ENCODE peak calls at places on chromosomes 2 and 18, in four cellular contexts. D is fibroblast of lung, B is astrocyte, P is MM.1S. U is an unnamed sample.

GRCh38 chr18:76721207-76721996 is 101.0 kb upstream of the ZNF236 start:
- DNase-seq in D (no peak), B (no peak), P (no peak), U (no peak)

GRCh38 chr2:211479496-211480150 is 923.2 kb downstream of the CPS1 start:
- DNase-seq in P (no peak), B (no peak), D (no peak), U (no peak)

GRCh38 chr2:68319397-68320117 is at the start of gene CNRIP1:
- DNase-seq in B (peak), D (peak), P (no peak), U (peak)

GRCh38 chr2:127829845-127830246 is 18.9 kb upstream of the WDR33 start:
- DNase-seq in B (peak), D (peak), P (peak), U (no peak)

GRCh38 chr2:234241656-234242445 is 191.3 kb downstream of the SPP2 start:
- DNase-seq in D (peak), B (peak), P (no peak), U (peak)

GRCh38 chr2:119337749-119338148 is 28.9 kb downstream of the C2orf76 start:
- DNase-seq in D (no peak), B (no peak), P (no peak), U (no peak)

GRCh38 chr2:151922845-151923666 is 94.8 kb upstream of the ARL5A start:
- DNase-seq in D (no peak), B (no peak), P (no peak), U (no peak)

GRCh38 chr2:60961457-60961856 is 56.1 kb upstream of the PEX13 start:
- DNase-seq in D (peak), B (peak), P (no peak), U (no peak)

GRCh38 chr2:240247868-240248820 is 107.7 kb upstream of the OTOS start:
- DNase-seq in B (no peak), D (no peak), P (no peak), U (no peak)

GRCh38 chr18:50099725-50100414 is 95.1 kb downstream of the MYO5B start:
- DNase-seq in D (peak), P (peak), B (peak), U (no peak)

GRCh38 chr2:118609138-118609537 is 238.3 kb downstream of the EN1 start:
- DNase-seq in P (no peak), D (no peak), B (no peak), U (no peak)

GRCh38 chr2:6545795-6546194 is 319.9 kb downstream of the CMPK2 start:
- DNase-seq in B (no peak), P (no peak), D (no peak), U (no peak)

GRCh38 chr2:146523218-146523617 is 1321.6 kb upstream of the ACVR2A start:
- DNase-seq in B (no peak), P (peak), D (peak), U (peak)

GRCh38 chr2:56314809-56315208 is 131.0 kb downstream of the CCDC85A start:
- DNase-seq in B (no peak), D (no peak), P (no peak), U (no peak)

GRCh38 chr18:41967680-41968079 is 12.6 kb downstream of the PIK3C3 start:
- DNase-seq in P (no peak), B (no peak), D (no peak), U (no peak)

GRCh38 chr18:6255121-6255742 is 159.5 kb downstream of the L3MBTL4 start:
- DNase-seq in P (no peak), D (peak), B (no peak), U (no peak)

GRCh38 chr2:72004976-72005375 is 142.7 kb downstream of the CYP26B1 start:
- DNase-seq in P (no peak), D (no peak), B (no peak), U (no peak)

GRCh38 chr18:60266558-60266957 is 106.0 kb downstream of the MC4R start:
- DNase-seq in P (no peak), B (peak), D (peak), U (no peak)

GRCh38 chr2:220335591-220335915 is 708.1 kb downstream of the SLC4A3 start:
- DNase-seq in B (no peak), P (no peak), D (no peak), U (peak)

GRCh38 chr2:173511942-173512341 is 157.3 kb downstream of the CDCA7 start:
- DNase-seq in B (peak), P (peak), D (peak), U (no peak)

GRCh38 chr2:238106339-238106697 is 6.2 kb downstream of the ESPNL start:
- DNase-seq in P (no peak), D (no peak), B (no peak), U (no peak)

GRCh38 chr2:152384992-152385391 is 50.0 kb downstream of the FMNL2 start:
- DNase-seq in P (no peak), B (no peak), D (no peak), U (no peak)

GRCh38 chr18:59305295-59305694 is 13.2 kb downstream of the CPLX4 start:
- DNase-seq in P (no peak), B (no peak), D (no peak), U (no peak)

GRCh38 chr2:152426801-152427200 is 91.8 kb downstream of the FMNL2 start:
- DNase-seq in B (no peak), P (no peak), D (peak), U (no peak)

DNA sequence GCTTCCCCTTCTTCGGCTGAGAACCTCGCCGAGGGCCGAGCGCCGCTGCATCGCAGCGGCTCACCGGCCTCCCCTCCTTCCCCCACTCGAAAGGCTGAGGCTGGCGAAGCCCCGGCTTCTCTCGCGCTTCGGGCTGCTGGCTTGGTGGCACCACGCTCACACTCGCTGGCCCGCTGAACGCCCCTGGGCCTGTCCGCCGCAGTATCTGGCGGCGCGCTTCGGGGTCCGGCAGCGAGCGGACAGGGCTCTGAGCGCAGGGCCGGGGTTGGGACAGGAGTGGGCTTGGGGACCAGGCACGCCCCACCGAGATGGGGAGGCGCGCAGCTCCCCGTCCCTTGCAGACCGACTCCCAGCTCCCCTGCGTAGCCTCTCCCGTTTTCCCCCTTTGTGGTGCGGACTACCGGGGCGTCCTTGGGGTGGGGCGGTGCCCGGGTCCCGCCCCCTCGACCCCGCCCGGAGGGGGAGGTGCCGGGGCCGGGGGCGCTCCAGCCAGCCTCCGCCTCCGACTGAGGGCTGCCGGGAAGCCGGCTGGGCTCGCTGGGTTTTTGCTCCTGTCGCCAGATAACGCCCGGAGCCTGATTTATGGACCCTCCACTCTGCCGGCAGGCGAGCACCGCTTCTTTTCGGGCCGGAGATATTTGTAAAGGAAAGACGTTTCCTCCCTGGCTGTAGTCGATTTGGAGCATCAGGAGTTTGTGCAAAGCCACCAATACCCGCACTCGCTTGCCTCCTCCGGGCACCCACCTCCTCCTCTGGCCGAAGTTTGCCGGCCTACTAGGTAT is 3.8 kb downstream of the GBX2 start:
- DNase-seq in D (peak), B (no peak), P (no peak), U (peak)
- TF ChIP-seq EZH2 in D (no peak), B (peak), P (no peak), U (no peak)

GRCh38 chr18:37274988-37275590 is 290.5 kb downstream of the CELF4 start:
- DNase-seq in D (no peak), P (no peak), B (no peak), U (no peak)

GRCh38 chr18:37276111-37276510 is 289.5 kb downstream of the CELF4 start:
- DNase-seq in P (no peak), D (no peak), B (no peak), U (no peak)

GRCh38 chr18:37272841-37273240 is 292.8 kb downstream of the CELF4 start:
- DNase-seq in D (no peak), B (no peak), P (no peak), U (no peak)

GRCh38 chr18:37277753-37278152 is 287.8 kb downstream of the CELF4 start:
- DNase-seq in D (no peak), P (no peak), B (no peak), U (no peak)

DNA sequence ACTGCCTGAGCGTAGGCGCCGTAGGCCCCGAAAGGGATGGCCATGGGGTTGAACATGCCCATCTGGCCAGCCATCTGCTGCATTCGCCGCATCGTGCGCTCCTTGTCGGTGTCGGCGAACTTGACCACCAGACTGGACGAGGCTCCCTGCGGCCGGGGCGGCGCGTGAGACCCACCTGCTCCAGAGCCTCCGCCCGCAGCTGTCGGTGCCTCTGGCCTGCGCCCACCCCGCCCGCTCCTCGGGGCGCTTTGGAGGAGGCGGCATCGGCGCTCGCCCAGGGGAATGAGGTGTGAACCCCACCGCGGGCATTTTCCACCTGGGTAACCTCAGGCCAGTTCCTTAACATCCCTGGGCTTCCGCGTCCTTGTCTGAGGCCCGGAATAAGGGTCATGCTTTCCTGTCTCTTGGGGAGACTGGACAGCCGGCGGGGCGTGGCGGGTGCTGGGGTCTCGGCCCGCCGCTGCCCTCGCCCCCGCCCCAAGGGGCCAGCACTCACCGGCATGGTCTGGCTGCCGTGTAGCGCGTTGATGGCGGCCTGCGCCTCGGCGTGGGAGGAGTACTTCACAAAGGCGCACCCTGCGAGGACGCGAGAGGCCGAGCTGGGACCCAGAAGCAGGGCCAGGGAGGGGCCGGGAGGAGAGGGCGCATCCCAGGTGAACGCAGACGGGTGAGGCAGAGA is 291.1 kb downstream of the CELF4 start:
- DNase-seq in B (no peak), D (no peak), P (no peak), U (no peak)
- TF ChIP-seq EZH2 in B (peak), D (no peak), P (no peak), U (peak)

DNA sequence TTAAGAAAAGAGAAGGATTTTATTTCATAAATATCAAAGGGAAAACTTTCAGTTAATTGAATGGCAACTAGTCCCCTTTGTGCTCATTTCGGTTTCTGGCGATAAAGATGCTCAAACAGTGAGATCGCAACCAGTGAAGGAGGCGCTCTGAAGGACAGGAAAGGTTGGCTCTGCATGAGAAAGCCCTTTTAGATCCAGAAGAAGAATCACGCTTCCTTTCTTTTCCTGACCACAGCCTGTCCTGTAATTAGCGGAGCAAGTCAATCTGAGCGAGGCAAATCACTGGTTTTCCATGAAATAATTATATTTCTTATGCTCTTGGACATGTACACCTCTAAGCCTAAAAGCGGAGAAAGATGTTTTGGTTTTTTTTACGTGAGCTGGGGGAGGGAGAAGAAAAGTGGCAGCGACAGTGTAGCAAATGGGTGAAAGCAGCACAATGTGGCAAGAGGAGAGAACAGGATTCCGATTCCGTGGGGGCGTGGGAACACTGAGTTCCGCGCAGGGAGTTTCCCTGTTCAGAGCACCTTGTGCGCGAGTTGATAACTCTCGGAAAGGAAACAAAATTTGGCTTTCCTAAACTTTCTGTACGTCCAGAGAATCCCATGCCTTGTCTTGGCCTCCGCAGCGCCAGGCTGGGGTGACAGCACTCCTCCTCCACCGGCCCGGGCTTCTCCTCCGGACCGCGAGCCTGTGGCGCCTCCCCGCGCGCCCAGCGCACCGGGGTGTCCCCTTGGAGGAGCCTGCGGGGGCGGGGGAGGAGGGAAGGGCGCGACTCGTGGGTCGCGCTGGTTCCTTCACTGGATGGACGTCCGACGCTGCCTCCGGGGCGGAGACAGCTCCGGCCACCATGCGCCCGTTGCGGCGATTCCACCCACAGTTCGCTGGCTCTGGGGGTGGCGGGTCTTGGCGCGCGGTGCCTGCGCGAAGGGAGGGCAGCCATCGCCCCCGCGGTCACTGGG is 620 bp upstream of the SLC9A2 start:
- DNase-seq in B (peak), P (no peak), D (peak), U (peak)
- TF ChIP-seq EZH2 in B (no peak), P (no peak), D (peak), U (peak)

GRCh38 chr2:148874868-148875341 is at the start of gene KIF5C:
- DNase-seq in B (peak), D (peak), P (peak), U (peak)

GRCh38 chr2:148876589-148877402 is 1.8 kb downstream of the KIF5C start:
- DNase-seq in B (no peak), P (no peak), D (no peak), U (no peak)

GRCh38 chr2:148877403-148877740 is 2.3 kb downstream of the KIF5C start:
- DNase-seq in B (no peak), P (no peak), D (no peak), U (no peak)

GRCh38 chr2:148876190-148876588 is 1.2 kb downstream of the KIF5C start:
- DNase-seq in P (no peak), D (no peak), B (no peak), U (no peak)

DNA sequence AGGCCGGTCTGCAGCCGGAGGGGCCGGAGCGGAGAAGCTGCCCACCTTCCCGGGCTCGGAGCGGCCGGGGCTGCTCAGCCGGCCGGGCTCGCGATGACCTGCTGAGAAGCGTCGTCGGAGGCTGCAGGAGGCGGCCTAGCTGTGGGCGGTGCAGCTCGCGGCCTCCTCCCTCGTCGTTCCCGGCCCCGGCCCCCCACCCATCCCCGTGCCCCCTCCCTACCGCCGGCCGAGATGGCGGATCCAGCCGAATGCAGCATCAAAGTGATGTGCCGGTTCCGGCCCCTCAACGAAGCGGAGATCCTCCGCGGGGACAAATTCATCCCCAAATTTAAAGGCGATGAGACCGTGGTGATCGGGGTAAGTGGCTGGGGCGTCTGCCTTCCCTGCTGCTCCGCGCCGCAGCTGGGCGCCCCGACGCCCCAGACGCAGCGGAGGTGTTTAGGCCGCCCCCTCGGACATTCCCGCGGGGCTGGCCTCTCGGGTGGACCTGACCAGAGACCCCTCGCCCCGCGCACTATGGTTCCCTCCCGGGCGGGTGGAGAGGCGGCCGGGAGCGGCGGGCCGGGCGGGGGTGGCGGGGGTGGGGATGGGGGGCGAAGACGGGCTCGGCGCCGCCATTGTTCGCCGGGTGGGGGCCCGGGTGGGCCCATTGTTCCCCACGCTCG is 492 bp downstream of the KIF5C start:
- DNase-seq in D (no peak), B (no peak), P (no peak), U (no peak)
- TF ChIP-seq EZH2 in D (no peak), B (peak), P (no peak), U (no peak)

GRCh38 chr2:10720306-10720705 is 1.1 kb upstream of the ATP6V1C2 start:
- DNase-seq in B (no peak), P (no peak), D (no peak), U (no peak)

GRCh38 chr2:10722252-10722825 is 909 bp downstream of the ATP6V1C2 start:
- DNase-seq in D (no peak), P (peak), B (no peak), U (no peak)

GRCh38 chr2:10717630-10718029 is 3.8 kb upstream of the ATP6V1C2 start:
- DNase-seq in P (no peak), D (peak), B (peak), U (peak)

GRCh38 chr2:10720983-10721343 is 467 bp upstream of the ATP6V1C2 start:
- DNase-seq in D (no peak), P (peak), B (no peak), U (no peak)

DNA sequence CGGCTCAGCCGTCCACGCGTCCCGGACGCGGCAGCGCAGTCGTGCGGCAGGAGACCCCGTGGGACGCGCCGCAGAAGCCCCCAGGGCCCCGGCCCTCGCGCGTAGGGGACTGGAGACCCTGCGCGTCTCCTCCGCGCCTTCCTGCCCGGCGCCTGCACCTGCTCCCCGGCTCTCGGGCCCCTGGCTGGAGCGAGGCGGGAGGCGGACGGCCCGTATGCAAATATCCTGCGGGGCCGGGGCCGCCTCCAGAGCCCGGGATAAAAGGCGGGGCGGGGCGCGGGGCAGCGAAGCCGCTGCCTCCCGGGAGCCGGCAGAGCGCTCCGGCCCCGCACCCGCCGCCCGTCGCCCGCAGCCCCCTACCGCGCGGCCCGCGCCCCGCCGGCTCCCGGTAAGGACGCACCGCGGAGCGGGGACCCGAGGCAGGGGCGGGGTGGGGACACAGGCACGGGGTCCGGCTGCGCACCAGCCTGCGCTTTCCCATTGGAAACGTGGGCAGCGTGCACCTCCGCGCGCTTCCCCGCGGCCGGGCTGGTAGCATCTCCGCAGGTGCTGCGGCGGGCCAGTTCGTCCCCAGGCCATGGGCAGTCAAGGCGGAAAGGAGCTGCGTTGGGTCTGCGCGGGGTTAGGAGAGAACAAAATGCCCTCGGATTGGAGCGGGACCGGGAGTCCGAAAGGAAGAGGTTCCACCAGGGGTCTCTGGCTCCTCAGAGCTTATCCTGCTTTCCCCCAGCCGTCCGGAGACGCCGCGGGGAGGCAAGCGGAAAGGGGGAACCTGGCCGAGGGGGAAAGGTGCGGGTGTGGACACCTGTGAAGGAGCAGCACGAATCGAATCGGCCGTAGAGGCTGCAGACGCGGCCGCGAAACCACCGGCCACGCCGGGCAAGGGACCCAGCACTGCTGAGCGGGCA is at the start of gene ATP6V1C2:
- DNase-seq in D (no peak), B (no peak), P (peak), U (no peak)
- TF ChIP-seq EZH2 in D (peak), B (peak), P (no peak), U (peak)

U was measured in A673.